ENCODE peak calls at places on chromosome 10, in ten cellular contexts. D is osteocyte, H is AG10803, V is IMR-90, L is esophagus muscularis mucosa, R is lower lobe of right lung, G is H1, W is HFF-Myc, T is WTC11, E is endothelial cell. X is an unnamed sample.

GRCh38 chr10:133143200-133143533 is 16.9 kb upstream of the KNDC1 start:
- DNase-seq in D (no peak), H (no peak), V (no peak), L (no peak), R (peak), G (no peak), W (no peak), T (no peak), E (no peak), X (no peak)

GRCh38 chr10:26367771-26368170 is 70.4 kb upstream of the APBB1IP start:
- DNase-seq in D (no peak), H (peak), V (no peak), L (no peak), R (peak), G (peak), W (peak), T (peak), E (peak), X (no peak)

GRCh38 chr10:97882142-97883091 is 32.8 kb downstream of the GOLGA7B start:
- DNase-seq in D (peak), H (peak), V (peak), L (no peak), R (no peak), G (no peak), W (no peak), T (no peak), E (no peak), X (peak)

GRCh38 chr10:133038276-133038823 is 49.4 kb upstream of the ADGRA1 start:
- DNase-seq in D (no peak), H (no peak), V (no peak), L (no peak), R (no peak), G (no peak), W (no peak), T (no peak), E (no peak), X (no peak)

GRCh38 chr10:79588800-79589199 is 21.9 kb upstream of the SFTPA1 start:
- DNase-seq in D (no peak), H (no peak), V (no peak), L (peak), R (no peak), G (no peak), W (no peak), T (no peak), E (no peak), X (no peak)

GRCh38 chr10:60044221-60044620 is 137.9 kb upstream of the CCDC6 start:
- DNase-seq in D (no peak), H (peak), V (peak), L (no peak), R (no peak), G (no peak), W (no peak), T (no peak), E (no peak), X (no peak)

GRCh38 chr10:1070939-1071338 is 14.8 kb downstream of the WDR37 start:
- DNase-seq in D (no peak), H (no peak), V (peak), L (no peak), R (no peak), G (no peak), W (no peak), T (no peak), E (no peak), X (no peak)

GRCh38 chr10:52387744-52388143 is 73.7 kb downstream of the DKK1 start:
- DNase-seq in D (no peak), H (no peak), V (no peak), L (no peak), R (no peak), G (no peak), W (no peak), T (no peak), E (no peak), X (no peak)

GRCh38 chr10:62426600-62426999 is 52.4 kb downstream of the ZNF365 start:
- DNase-seq in D (no peak), H (no peak), V (no peak), L (no peak), R (no peak), G (no peak), W (no peak), T (no peak), E (no peak), X (no peak)

GRCh38 chr10:125001313-125002043 is 59.6 kb downstream of the ZRANB1 start:
- DNase-seq in D (peak), H (no peak), V (no peak), L (no peak), R (peak), G (no peak), W (no peak), T (peak), E (no peak), X (peak)

GRCh38 chr10:70053896-70054641 is 1.4 kb downstream of the MACROH2A2 start:
- DNase-seq in D (peak), H (peak), V (no peak), L (no peak), R (no peak), G (peak), W (no peak), T (peak), E (peak), X (no peak)

GRCh38 chr10:28060031-28060607 is 61.2 kb upstream of the ODAD2 start:
- DNase-seq in D (no peak), H (peak), V (peak), L (no peak), R (no peak), G (no peak), W (no peak), T (no peak), E (no peak), X (no peak)

GRCh38 chr10:7388602-7389001 is 22.2 kb downstream of the SFMBT2 start:
- DNase-seq in D (peak), H (no peak), V (no peak), L (no peak), R (no peak), G (no peak), W (no peak), T (no peak), E (no peak), X (no peak)

GRCh38 chr10:133315847-133316246 is 7.1 kb downstream of the ZNF511 start:
- DNase-seq in D (no peak), H (no peak), V (no peak), L (no peak), R (peak), G (no peak), W (no peak), T (no peak), E (no peak), X (no peak)

GRCh38 chr10:52452600-52453493 is 138.8 kb downstream of the DKK1 start:
- DNase-seq in D (no peak), H (no peak), V (no peak), L (no peak), R (no peak), G (no peak), W (no peak), T (no peak), E (no peak), X (no peak)

GRCh38 chr10:28722065-28722803 is 44.9 kb downstream of the BAMBI start:
- DNase-seq in D (no peak), H (peak), V (peak), L (no peak), R (peak), G (peak), W (no peak), T (peak), E (peak), X (no peak)

GRCh38 chr10:1687190-1687589 is 50.1 kb downstream of the ADARB2 start:
- DNase-seq in D (no peak), H (no peak), V (no peak), L (no peak), R (no peak), G (no peak), W (no peak), T (no peak), E (no peak), X (no peak)

GRCh38 chr10:115903845-115904244 is 369.2 kb downstream of the GFRA1 start:
- DNase-seq in D (no peak), H (no peak), V (no peak), L (no peak), R (no peak), G (no peak), W (no peak), T (no peak), E (no peak), X (no peak)

GRCh38 chr10:69220510-69220909 is 378 bp downstream of the HKDC1 start:
- DNase-seq in D (no peak), H (no peak), V (no peak), L (no peak), R (no peak), G (no peak), W (no peak), T (no peak), E (no peak), X (no peak)

GRCh38 chr10:36606234-36606839 is 519.1 kb upstream of the ANKRD30A start:
- DNase-seq in D (no peak), H (no peak), V (peak), L (no peak), R (no peak), G (no peak), W (no peak), T (no peak), E (no peak), X (no peak)

DNA sequence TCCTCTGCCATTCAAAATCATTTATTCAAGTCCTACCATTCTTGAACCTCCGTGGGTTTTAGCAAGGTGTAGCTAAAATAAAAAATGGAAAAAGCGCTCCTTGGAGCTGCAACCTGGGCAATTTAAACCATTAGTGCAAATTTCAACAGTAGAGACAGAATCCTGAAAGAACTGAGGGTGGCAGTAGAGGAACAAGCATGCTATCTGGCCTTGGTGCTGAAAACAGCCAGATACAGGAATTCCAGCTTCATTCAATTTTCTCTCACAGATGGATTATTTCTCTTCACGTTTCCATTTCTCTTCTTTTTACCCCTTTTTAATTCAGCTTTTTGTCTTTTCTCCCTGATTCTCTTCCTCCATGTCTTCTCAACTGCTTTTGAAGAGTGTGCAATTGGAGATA is 77.7 kb downstream of the OTUD1 start:
- DNase-seq in D (no peak), H (peak), V (peak), L (no peak), R (no peak), G (no peak), W (no peak), T (no peak), E (peak), X (no peak)
- TF ChIP-seq CTCF in D (peak), H (peak), V (peak), L (peak), R (peak), G (peak), W (peak), T (no peak), E (peak), X (no peak)

GRCh38 chr10:110357252-110357780 is 52.6 kb upstream of the SMNDC1 start:
- DNase-seq in D (no peak), H (peak), V (peak), L (no peak), R (no peak), G (no peak), W (peak), T (no peak), E (no peak), X (no peak)

GRCh38 chr10:110358278-110358677 is 53.6 kb upstream of the SMNDC1 start:
- DNase-seq in D (no peak), H (no peak), V (no peak), L (no peak), R (no peak), G (no peak), W (no peak), T (no peak), E (no peak), X (no peak)

GRCh38 chr10:110360857-110361474 is 56.2 kb upstream of the SMNDC1 start:
- DNase-seq in D (no peak), H (no peak), V (no peak), L (no peak), R (no peak), G (no peak), W (no peak), T (no peak), E (no peak), X (no peak)

GRCh38 chr10:110357871-110358270 is 53.2 kb upstream of the SMNDC1 start:
- DNase-seq in D (no peak), H (no peak), V (no peak), L (no peak), R (no peak), G (no peak), W (no peak), T (no peak), E (no peak), X (no peak)

DNA sequence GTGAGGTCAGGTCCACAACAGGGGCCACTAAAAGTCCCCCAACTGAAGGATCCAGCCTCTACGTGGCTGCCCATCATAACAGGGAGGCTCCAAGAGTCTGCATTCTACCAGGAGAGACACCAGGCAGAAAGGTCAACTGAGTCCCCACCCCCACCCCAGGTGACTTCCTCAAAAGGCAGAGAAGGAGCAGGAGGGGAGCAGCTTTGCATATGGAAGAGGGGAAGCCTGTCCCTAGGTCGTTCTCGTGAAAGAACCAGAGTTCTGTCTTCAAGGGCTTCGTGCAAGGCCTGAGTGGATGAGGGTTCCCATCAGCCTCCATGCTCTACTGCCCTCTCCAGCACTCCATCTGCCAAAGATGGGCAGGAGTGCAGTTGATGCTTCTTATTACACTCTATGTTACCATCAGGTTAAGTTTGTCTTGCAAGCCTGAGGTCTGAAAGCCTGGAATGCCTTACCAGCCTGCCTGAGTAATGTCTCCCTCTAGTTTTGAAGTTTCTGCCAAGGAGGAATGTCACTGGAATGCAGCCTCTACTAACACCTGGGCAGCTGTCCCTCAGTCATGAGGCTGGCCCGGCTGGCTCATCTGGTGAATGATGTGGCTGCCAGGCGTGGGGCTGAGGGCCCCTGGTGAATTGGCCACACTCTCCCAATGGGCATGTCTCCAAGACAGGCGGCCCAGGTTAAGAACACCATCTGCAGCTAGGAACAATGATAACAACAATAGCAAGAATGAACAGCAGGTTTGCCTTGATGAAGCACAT is 54.3 kb upstream of the SMNDC1 start:
- DNase-seq in D (no peak), H (peak), V (no peak), L (no peak), R (no peak), G (no peak), W (no peak), T (peak), E (no peak), X (no peak)
- TF ChIP-seq CTCF in D (no peak), H (peak), V (no peak), L (no peak), R (no peak), G (no peak), W (no peak), T (no peak), E (no peak), X (no peak)

GRCh38 chr10:77038412-77038806 is 599.2 kb downstream of the KCNMA1 start:
- DNase-seq in D (peak), H (no peak), V (no peak), L (no peak), R (no peak), G (no peak), W (no peak), T (no peak), E (no peak), X (no peak)

GRCh38 chr10:77034795-77035194 is 602.8 kb downstream of the KCNMA1 start:
- DNase-seq in D (peak), H (no peak), V (no peak), L (peak), R (no peak), G (no peak), W (no peak), T (no peak), E (no peak), X (no peak)

GRCh38 chr10:77041636-77042258 is 595.9 kb downstream of the KCNMA1 start:
- DNase-seq in D (no peak), H (no peak), V (no peak), L (no peak), R (peak), G (peak), W (no peak), T (no peak), E (peak), X (peak)

GRCh38 chr10:77037735-77038411 is 599.7 kb downstream of the KCNMA1 start:
- DNase-seq in D (peak), H (no peak), V (no peak), L (peak), R (no peak), G (peak), W (no peak), T (no peak), E (no peak), X (no peak)

DNA sequence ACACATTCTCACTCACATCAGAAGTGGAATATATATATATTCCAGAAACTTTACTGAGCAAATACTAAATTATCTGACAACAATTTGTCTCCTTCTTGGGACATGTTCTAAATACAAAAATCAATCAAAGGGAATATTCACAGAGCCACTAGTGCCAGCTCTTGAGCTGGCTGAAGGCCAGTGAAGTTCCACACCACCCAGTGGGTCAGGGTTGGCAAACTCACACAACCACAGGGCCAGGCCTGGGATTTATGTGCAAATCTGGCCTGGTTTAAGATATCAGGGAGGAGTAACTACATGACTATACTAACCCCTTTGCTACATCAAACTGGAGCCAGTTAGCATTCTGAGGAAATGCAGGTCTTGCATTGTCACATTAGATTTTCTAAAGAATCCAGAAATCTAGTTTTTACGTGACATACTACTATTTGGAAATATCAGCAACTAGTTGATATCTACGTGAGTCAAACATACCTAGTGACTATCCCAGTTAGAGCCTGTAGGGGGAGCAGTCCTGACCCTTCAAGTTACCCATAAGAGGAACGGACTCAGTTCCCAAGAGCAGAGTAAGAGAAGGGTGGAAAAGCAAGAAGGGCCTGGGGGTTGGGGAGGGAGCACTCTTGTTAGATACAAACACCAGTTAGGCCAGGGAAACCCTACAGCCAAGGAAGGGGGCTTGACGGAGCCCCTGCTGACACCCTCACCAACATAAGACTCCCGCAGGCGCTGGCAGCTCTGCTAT is 600.4 kb downstream of the KCNMA1 start:
- DNase-seq in D (peak), H (no peak), V (no peak), L (no peak), R (no peak), G (peak), W (no peak), T (peak), E (peak), X (no peak)
- TF ChIP-seq CTCF in D (peak), H (peak), V (peak), L (no peak), R (peak), G (peak), W (peak), T (peak), E (peak), X (peak)

GRCh38 chr10:31838709-31839108 is 89.9 kb downstream of the ARHGAP12 start:
- DNase-seq in D (no peak), H (no peak), V (no peak), L (no peak), R (no peak), G (no peak), W (no peak), T (peak), E (no peak), X (no peak)

GRCh38 chr10:31838065-31838464 is 90.6 kb downstream of the ARHGAP12 start:
- DNase-seq in D (no peak), H (no peak), V (no peak), L (no peak), R (no peak), G (no peak), W (no peak), T (no peak), E (no peak), X (no peak)

GRCh38 chr10:31833753-31834152 is 94.9 kb downstream of the ARHGAP12 start:
- DNase-seq in D (no peak), H (no peak), V (no peak), L (no peak), R (no peak), G (no peak), W (no peak), T (no peak), E (no peak), X (no peak)

GRCh38 chr10:31832261-31832660 is 96.4 kb downstream of the ARHGAP12 start:
- DNase-seq in D (no peak), H (no peak), V (no peak), L (no peak), R (no peak), G (no peak), W (no peak), T (no peak), E (no peak), X (no peak)

GRCh38 chr10:31836569-31837406 is 91.8 kb downstream of the ARHGAP12 start:
- DNase-seq in D (no peak), H (peak), V (peak), L (no peak), R (no peak), G (no peak), W (no peak), T (peak), E (peak), X (no peak)
- TF ChIP-seq CTCF in D (peak), H (peak), V (peak), L (peak), R (peak), G (peak), W (peak), T (peak), E (peak), X (peak)

GRCh38 chr10:77350711-77351119 is 286.9 kb downstream of the KCNMA1 start:
- DNase-seq in D (no peak), H (peak), V (peak), L (no peak), R (no peak), G (no peak), W (peak), T (no peak), E (no peak), X (no peak)
- TF ChIP-seq CTCF in D (no peak), H (peak), V (peak), L (no peak), R (no peak), G (no peak), W (no peak), T (no peak), E (no peak), X (no peak)

GRCh38 chr10:6173203-6173602 is 29.5 kb upstream of the PFKFB3 start:
- DNase-seq in D (no peak), H (no peak), V (no peak), L (no peak), R (no peak), G (peak), W (no peak), T (peak), E (peak), X (peak)
- TF ChIP-seq CTCF in D (no peak), H (no peak), V (no peak), L (no peak), R (peak), G (peak), W (peak), T (no peak), E (no peak), X (no peak)